ENCODE peak calls at places on chromosomes 3 and 15, in eight cellular contexts. L is GM12878; E is prostate gland; N is esophagus squamous epithelium; X is A549; W is pancreas; T is CD4-positive, CD25-positive, alpha-beta regulatory T cell; M is upper lobe of left lung. A is an unnamed sample.
A peak's percentile ranks its signal among the peaks of the same experiment; 100 is the strongest.

GRCh38 chr3:125622381-125622788 is 27.1 kb upstream of the OSBPL11 start:
- DNase-seq in L (no peak), E (peak; percentile 17), N (no peak), X (no peak), W (no peak), T (no peak), M (no peak), A (no peak)

GRCh38 chr3:37993811-37994638 is 3.4 kb downstream of the VILL start:
- DNase-seq in L (no peak), E (peak; percentile 61), N (peak; percentile 19), X (no peak), W (peak; percentile 27), T (peak; percentile 46), M (peak; percentile 93), A (peak; percentile 59)

GRCh38 chr3:33636125-33636855 is 81.8 kb downstream of the CLASP2 start:
- DNase-seq in L (no peak), E (peak; percentile 6), N (no peak), X (peak; percentile 73), W (no peak), T (peak; percentile 27), M (no peak), A (peak; percentile 18)

GRCh38 chr3:22940285-22940684 is 262.8 kb upstream of the UBE2E2 start:
- DNase-seq in L (no peak), E (no peak), N (no peak), X (no peak), W (no peak), T (no peak), M (no peak), A (no peak)

GRCh38 chr3:129442947-129443346 is 2.9 kb downstream of the IFT122 start:
- DNase-seq in L (no peak), E (no peak), N (no peak), X (no peak), W (no peak), T (no peak), M (no peak), A (no peak)

GRCh38 chr3:175192536-175192935 is 333.4 kb downstream of the NAALADL2 start:
- DNase-seq in L (no peak), E (no peak), N (no peak), X (no peak), W (no peak), T (no peak), M (no peak), A (no peak)

GRCh38 chr3:125003369-125003853 is 52.4 kb downstream of the HEG1 start:
- DNase-seq in L (no peak), E (peak; percentile 31), N (no peak), X (peak; percentile 10), W (peak; percentile 69), T (no peak), M (no peak), A (no peak)

GRCh38 chr15:74994236-74994635 is 1.1 kb upstream of the SCAMP5 start:
- DNase-seq in L (no peak), E (no peak), N (no peak), X (no peak), W (no peak), T (no peak), M (no peak), A (no peak)

GRCh38 chr15:57675481-57676181 is 30.9 kb upstream of the POLR2M start:
- DNase-seq in L (no peak), E (no peak), N (no peak), X (no peak), W (no peak), T (no peak), M (no peak), A (no peak)

GRCh38 chr15:63288778-63289378 is 11.5 kb downstream of the APH1B start:
- DNase-seq in L (no peak), E (no peak), N (no peak), X (peak; percentile 63), W (no peak), T (peak; percentile 56), M (no peak), A (no peak)

GRCh38 chr3:51982838-51983577 is at the start of gene ACY1:
- DNase-seq in L (peak; percentile 43), E (peak; percentile 86), N (no peak), X (peak; percentile 84), W (peak; percentile 86), T (peak; percentile 56), M (peak; percentile 99), A (peak; percentile 56)

GRCh38 chr3:195031574-195032003 is 239.4 kb downstream of the XXYLT1 start:
- DNase-seq in L (no peak), E (no peak), N (no peak), X (no peak), W (no peak), T (no peak), M (no peak), A (no peak)

DNA sequence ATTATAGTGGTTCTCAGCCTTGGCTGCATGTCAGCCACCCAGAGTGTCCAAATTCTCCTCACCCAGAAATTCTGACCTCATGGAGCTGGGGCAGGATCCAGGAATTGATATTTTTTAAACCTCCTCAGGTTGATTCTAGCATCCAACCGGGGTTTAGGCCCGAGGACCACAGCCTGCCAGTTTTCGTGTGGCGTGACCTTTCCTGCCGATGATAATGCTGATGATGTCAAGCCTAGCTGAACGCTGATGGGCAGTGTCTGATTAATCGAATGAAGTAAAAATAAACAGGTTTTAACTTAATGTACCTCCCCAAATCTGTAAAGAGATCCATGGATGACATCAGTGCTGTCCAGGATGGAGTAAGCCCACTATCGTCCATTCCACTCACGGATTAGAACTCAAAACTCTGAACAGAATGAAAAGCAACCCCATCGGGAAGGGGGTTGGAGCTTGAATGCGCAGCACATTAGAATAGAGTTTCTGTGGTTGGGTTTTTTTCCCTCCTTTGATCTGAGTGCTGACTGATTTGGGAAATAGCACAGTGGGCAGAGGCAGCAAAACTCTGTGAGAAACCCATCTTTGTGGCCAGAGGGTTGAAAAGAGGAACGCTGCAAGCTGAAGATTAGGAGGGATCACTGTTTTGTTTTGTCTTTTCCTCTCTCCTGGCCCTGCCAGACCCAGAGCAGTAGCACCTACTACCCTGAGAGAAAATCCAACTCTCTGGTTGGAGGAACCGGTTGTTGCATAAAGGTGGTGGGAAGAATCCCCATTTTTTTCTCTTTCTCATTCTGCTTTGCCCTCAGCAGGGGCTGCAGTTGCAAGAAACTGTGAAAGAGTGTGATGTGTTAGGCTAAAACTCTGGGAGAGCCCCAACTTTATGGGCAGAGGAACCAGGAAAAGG is 153.9 kb downstream of the APBA2 start:
- DNase-seq in L (peak; percentile 7), E (no peak), N (no peak), X (no peak), W (no peak), T (no peak), M (no peak), A (no peak)
- H3K27ac ChIP-seq in L (no peak overlapping the region), E (no peak overlapping the region), N (no peak overlapping the region), X (no peak overlapping the region), W (no peak overlapping the region), T (no peak overlapping the region), M (no peak overlapping the region), A (no peak overlapping the region)

DNA sequence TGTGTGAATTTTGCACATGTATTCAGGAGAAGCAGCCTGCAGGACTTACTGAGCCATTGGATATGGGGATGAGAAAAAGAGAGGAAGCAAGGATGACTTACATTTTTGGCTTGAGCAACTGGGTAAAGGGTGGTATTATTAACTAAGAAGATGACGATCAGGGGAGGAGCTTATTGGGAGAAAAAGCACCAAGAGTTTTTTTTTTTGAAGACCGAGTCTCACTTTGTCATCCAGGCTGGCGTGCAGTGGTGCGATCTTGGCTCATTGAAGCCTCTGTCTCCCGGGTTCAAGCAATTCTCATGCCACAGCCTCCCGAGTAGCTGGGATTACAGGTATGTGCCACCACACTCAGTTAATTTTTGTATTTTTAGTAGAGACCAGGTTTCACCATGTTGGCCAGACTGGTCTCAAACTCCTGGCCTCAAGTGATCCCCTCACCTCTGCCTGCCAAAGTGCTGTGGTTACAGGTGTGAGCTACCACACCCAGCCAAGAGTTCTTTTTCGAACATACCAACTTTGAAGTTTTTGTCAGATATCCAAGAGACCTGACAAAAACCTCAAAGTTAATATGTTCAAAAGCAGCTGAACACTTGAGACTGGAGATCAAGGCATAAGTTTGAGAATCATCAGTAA is 14.8 kb upstream of the SH3BP5 start:
- DNase-seq in L (no peak), E (no peak), N (no peak), X (no peak), W (no peak), T (peak; percentile 57), M (no peak), A (peak; percentile 58)
- H3K4me1 ChIP-seq in L (peaks cover 42% of the 10 kb centered on the region), E (no peaks in the 10 kb centered on the region), N (no peaks in the 10 kb centered on the region), X (no peaks in the 10 kb centered on the region), W (no peaks in the 10 kb centered on the region), T (peaks cover 27% of the 10 kb centered on the region), M (no peaks in the 10 kb centered on the region), A (peaks cover 34% of the 10 kb centered on the region)

GRCh38 chr3:23961064-23961463 is 16.0 kb downstream of the NR1D2 start:
- DNase-seq in L (no peak), E (no peak), N (no peak), X (no peak), W (no peak), T (no peak), M (no peak), A (no peak)

GRCh38 chr3:23959147-23959900 is 14.2 kb downstream of the NR1D2 start:
- DNase-seq in L (no peak), E (no peak), N (no peak), X (peak; percentile 82), W (no peak), T (no peak), M (no peak), A (no peak)

GRCh38 chr3:23960649-23961048 is 15.6 kb downstream of the NR1D2 start:
- DNase-seq in L (no peak), E (no peak), N (no peak), X (no peak), W (no peak), T (no peak), M (no peak), A (no peak)

GRCh38 chr3:23964537-23964936 is 19.5 kb downstream of the NR1D2 start:
- DNase-seq in L (no peak), E (no peak), N (no peak), X (no peak), W (no peak), T (no peak), M (no peak), A (no peak)

GRCh38 chr3:23961913-23962312 is 16.8 kb downstream of the NR1D2 start:
- DNase-seq in L (no peak), E (no peak), N (no peak), X (no peak), W (no peak), T (no peak), M (no peak), A (no peak)
- H3K27ac ChIP-seq in L (no peak overlapping the region), E (no peak overlapping the region), N (no peak overlapping the region), X (peak overlapping the region; percentile 51), W (no peak overlapping the region), T (no peak overlapping the region), M (no peak overlapping the region), A (no peak overlapping the region)

DNA sequence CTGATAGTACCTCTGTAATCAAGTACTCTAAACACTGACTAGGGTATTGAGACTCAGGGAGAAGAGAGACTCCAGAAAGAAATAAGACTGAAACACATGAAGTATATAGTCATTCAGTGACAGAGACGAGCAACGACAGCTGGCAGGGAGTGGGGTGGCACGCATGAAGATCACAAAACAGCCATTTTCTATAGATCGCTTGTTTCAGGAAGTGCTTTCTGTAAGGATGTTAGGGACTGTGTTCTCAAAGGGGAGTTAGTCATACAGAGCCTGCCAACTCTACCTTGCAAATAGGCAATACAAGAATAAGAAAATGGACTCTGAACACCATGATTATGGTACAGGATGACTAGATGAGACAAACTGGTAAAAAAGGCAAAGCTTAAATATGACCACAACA is 139.5 kb downstream of the TBL1XR1 start:
- DNase-seq in L (peak; percentile 60), E (no peak), N (no peak), X (no peak), W (no peak), T (peak; percentile 48), M (no peak), A (peak; percentile 16)
- H3K4me1 ChIP-seq in L (peaks cover 13% of the 10 kb centered on the region), E (no peaks in the 10 kb centered on the region), N (peaks cover 16% of the 10 kb centered on the region), X (peaks cover 27% of the 10 kb centered on the region), W (no peaks in the 10 kb centered on the region), T (peaks cover 42% of the 10 kb centered on the region), M (peaks cover 4% of the 10 kb centered on the region), A (peaks cover 20% of the 10 kb centered on the region)

A was measured in naive thymus-derived CD4-positive, alpha-beta T cell.